ENCODE peak calls at places on chromosomes 6 and 20, in four cellular contexts. K is PC-3, I is Panc1, Z is GM12865. J is an unnamed sample.

GRCh38 chr6:121826156-121826810 is 390.8 kb downstream of the GJA1 start:
- DNase-seq in I (peak), Z (no peak), K (peak), J (peak)

GRCh38 chr6:108343894-108344293 is 49.0 kb downstream of the AFG1L start:
- DNase-seq in K (no peak), Z (no peak), I (no peak), J (no peak)

GRCh38 chr6:113401231-113401630 is 455.9 kb upstream of the MARCKS start:
- DNase-seq in Z (no peak), I (no peak), K (no peak), J (no peak)

GRCh38 chr20:41204304-41205265 is 67.2 kb downstream of the PLCG1 start:
- DNase-seq in K (no peak), Z (no peak), I (no peak), J (no peak)

GRCh38 chr6:112640895-112641294 is 293.8 kb downstream of the RFPL4B start:
- DNase-seq in K (peak), Z (no peak), I (no peak), J (peak)

GRCh38 chr6:166998256-166999144 is 697 bp upstream of the CEP43 start:
- DNase-seq in I (no peak), K (no peak), Z (peak), J (no peak)

GRCh38 chr20:26277339-26277738 is 580.7 kb upstream of the ZNF337 start:
- DNase-seq in Z (no peak), K (no peak), I (no peak), J (no peak)

GRCh38 chr6:69792292-69792691 is 4.5 kb downstream of the LMBRD1 start:
- DNase-seq in I (no peak), Z (no peak), K (no peak), J (no peak)

GRCh38 chr6:72524011-72524645 is 97.7 kb upstream of the KCNQ5 start:
- DNase-seq in K (no peak), Z (peak), I (no peak), J (no peak)

GRCh38 chr20:41697861-41698559 is 79.8 kb upstream of the CHD6 start:
- DNase-seq in I (peak), K (peak), Z (peak), J (no peak)

GRCh38 chr6:63731946-63732735 is 96.5 kb downstream of the PHF3 start:
- DNase-seq in I (no peak), K (peak), Z (no peak), J (no peak)

GRCh38 chr6:56263586-56264295 is 16.4 kb upstream of the COL21A1 start:
- DNase-seq in K (no peak), I (no peak), Z (no peak), J (no peak)

GRCh38 chr6:35177586-35177985 is 36.2 kb upstream of the SCUBE3 start:
- DNase-seq in K (peak), Z (no peak), I (no peak), J (no peak)

GRCh38 chr6:48111143-48111506 is at the start of gene PTCHD4:
- DNase-seq in Z (peak), I (no peak), K (peak), J (no peak)

GRCh38 chr6:110410534-110410933 is 4.8 kb downstream of the DDO start:
- DNase-seq in I (no peak), K (no peak), Z (no peak), J (no peak)

GRCh38 chr20:40741507-40742106 is 52.6 kb upstream of the MAFB start:
- DNase-seq in Z (peak), K (peak), I (peak), J (peak)

GRCh38 chr6:33988121-33989015 is 157.5 kb downstream of the GRM4 start:
- DNase-seq in I (no peak), Z (no peak), K (no peak), J (no peak)

GRCh38 chr6:167996424-167997199 is 859 bp upstream of the KIF25 start:
- DNase-seq in K (no peak), Z (peak), I (no peak), J (no peak)

GRCh38 chr6:117550618-117551242 is 51.6 kb downstream of the GOPC start:
- DNase-seq in K (no peak), I (no peak), Z (no peak), J (no peak)

GRCh38 chr6:117549606-117550005 is 52.7 kb downstream of the GOPC start:
- DNase-seq in Z (peak), I (no peak), K (no peak), J (no peak)

GRCh38 chr6:117550078-117550600 is 52.2 kb downstream of the GOPC start:
- DNase-seq in I (no peak), K (peak), Z (no peak), J (no peak)

GRCh38 chr6:117547688-117548621 is 54.4 kb downstream of the GOPC start:
- DNase-seq in K (no peak), Z (peak), I (no peak), J (no peak)

GRCh38 chr6:117548797-117549301 is 53.5 kb downstream of the GOPC start:
- DNase-seq in I (no peak), K (peak), Z (peak), J (peak)
- H3K4me3 ChIP-seq in I (peak), K (peak), Z (no peak), J (peak)

DNA sequence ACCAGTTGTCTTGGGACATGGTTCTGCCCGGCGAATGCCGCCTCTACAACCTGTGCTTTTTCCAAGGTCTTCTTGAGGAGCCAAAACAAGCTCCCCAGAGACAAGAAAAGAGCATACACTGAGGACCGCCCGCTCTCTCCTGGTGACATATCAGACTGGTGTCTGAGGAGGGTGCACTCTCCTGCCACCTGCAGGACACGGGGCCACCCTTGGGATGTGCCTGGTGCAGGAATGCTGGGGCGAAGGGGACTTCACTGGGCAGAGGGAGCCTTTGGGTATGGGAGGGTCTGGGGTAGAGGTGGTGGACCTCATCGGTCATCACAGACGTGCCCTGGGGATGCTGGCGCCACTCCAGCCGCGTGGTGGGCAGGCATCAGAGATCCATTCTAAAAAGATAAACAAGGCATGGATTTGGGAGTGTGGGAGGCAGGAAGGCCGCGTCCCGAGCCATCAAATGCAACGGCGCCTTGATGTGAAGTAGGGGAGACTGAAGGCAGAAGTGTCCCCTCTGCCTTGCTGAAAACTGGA is 163.3 kb downstream of the CD83 start:
- DNase-seq in Z (no peak), K (no peak), I (no peak), J (no peak)
- TF ChIP-seq CTCF in Z (no peak), K (peak), I (peak), J (peak)

GRCh38 chr6:29705389-29706231 is 17.6 kb upstream of the HLA-F start:
- DNase-seq in Z (no peak), K (peak), I (no peak), J (no peak)

GRCh38 chr6:29709178-29709576 is 14.1 kb upstream of the HLA-F start:
- DNase-seq in Z (no peak), K (no peak), I (no peak), J (no peak)

GRCh38 chr6:29708432-29709177 is 14.6 kb upstream of the HLA-F start:
- DNase-seq in I (no peak), Z (peak), K (no peak), J (no peak)

DNA sequence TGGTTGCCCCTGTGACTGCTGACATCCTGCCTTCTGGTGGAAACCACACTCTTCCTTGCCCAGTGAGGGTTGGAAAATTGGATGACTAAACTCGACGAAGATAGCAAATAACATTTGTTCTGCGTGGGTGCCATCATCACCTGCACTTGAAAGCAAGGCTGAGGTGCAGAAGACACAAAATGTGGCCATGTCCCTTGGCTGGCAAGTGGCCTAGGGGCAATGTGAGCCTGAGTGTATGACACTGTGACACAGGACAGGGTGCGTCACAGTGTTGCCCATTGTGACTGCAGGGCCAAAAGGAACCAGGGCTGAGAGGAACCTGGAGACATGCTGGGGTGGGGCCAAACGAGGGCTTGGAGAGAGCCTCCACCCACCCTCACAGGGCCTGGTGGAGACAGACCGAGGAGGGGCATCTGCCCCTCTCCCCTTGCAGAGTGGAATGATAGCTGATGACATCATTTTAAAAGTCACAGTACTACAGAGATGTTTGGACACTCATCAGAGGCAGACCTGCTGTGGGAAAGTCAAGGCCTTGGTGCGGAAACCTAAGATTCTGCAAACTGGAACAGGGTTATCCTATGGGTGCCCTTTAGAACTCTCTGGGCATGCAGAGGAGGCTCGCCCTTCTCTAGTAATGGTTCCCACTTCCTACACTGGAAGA is 12.8 kb upstream of the HLA-F start:
- DNase-seq in Z (no peak), K (no peak), I (no peak), J (no peak)
- H3K4me3 ChIP-seq in Z (no peak), K (no peak), I (no peak), J (no peak)

GRCh38 chr20:61982951-61983315 is 82.7 kb downstream of the TAF4 start:
- DNase-seq in K (no peak), I (no peak), Z (no peak), J (no peak)

GRCh38 chr20:61979701-61980635 is 85.7 kb downstream of the TAF4 start:
- DNase-seq in K (no peak), I (no peak), Z (no peak), J (no peak)

GRCh38 chr20:61982240-61982950 is 83.3 kb downstream of the TAF4 start:
- DNase-seq in I (no peak), Z (no peak), K (no peak), J (no peak)

GRCh38 chr20:61979090-61979489 is 86.6 kb downstream of the TAF4 start:
- DNase-seq in K (no peak), Z (no peak), I (no peak), J (no peak)

GRCh38 chr20:61980647-61981583 is 84.8 kb downstream of the TAF4 start:
- DNase-seq in I (peak), Z (peak), K (peak), J (no peak)
- TF ChIP-seq CTCF in I (peak), Z (peak), K (peak), J (peak)

DNA sequence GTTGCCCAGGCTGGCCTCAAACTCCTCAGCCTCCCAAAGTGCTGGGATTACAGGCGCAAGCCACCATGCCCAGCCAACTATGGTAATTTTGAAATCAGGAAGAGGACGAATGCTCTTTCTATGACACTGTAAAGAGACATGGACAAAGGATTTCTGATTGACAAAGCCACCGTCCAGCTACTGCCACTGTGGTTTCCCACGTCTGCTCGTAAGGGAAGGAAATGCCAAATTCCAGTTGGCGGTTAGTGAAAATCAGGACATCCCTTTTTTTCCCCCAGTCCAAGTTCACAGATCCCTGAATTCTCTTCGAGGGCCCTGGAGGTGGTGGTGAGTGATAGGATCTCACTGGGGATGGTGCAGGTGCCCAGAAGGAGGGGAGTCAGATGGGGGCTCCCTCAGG is 31.2 kb downstream of the SNAI1 start:
- DNase-seq in K (no peak), I (no peak), Z (no peak), J (no peak)
- H3K4me3 ChIP-seq in K (no peak), I (no peak), Z (no peak), J (no peak)

DNA sequence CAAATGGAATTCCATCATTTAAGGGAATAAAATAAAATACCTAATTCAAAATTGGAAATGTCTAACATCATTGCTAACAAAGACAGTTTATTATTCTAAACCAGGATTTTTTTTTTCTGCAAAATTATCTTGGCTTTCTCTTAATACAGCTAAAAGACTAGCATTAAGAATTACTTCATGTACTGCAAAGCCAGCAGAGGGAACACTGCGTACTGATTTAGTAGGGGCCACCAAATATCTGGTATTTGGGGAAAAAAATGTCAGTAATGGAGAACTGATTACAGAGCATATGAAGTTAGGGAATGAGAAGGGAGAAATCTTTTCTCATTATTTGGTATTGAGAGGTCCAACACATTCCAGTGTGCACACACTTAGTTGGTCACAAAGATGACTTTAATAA is 3.2 kb upstream of the SOX4 start:
- DNase-seq in I (no peak), Z (no peak), K (no peak), J (no peak)
- TF ChIP-seq CTCF in I (peak), Z (no peak), K (peak), J (no peak)

DNA sequence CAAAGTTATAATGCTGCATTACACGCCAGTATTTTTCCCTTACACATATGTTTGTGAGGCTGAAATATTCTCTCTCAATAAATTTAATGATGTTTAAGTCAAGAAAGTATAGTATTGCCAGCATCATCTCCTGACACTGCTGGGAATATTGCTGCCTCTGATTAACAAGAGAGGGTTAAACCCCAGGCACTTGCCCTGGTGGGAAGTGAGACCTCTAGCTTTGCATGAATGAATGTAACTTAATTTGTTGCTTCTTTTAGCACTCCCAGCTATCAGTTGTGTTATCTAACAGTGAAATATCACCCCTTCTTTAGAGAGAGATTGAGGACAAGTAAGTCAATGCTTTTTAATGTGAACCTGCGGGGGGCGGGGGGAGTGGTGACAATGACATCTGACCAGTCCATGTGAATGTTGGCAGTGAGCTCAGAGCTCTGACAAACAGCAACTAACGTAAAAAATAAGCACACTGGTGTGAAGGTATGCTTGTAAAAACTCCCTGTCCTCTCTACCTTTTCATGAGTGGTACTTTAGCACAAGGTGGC is 9.8 kb downstream of the FOXA2 start:
- DNase-seq in I (no peak), Z (no peak), K (peak), J (no peak)
- H3K4me3 ChIP-seq in I (peak), Z (no peak), K (no peak), J (no peak)

GRCh38 chr20:54090230-54091119 is 20.1 kb upstream of the BCAS1 start:
- DNase-seq in Z (peak), I (no peak), K (no peak), J (no peak)
- TF ChIP-seq CTCF in Z (no peak), I (no peak), K (no peak), J (no peak)

DNA sequence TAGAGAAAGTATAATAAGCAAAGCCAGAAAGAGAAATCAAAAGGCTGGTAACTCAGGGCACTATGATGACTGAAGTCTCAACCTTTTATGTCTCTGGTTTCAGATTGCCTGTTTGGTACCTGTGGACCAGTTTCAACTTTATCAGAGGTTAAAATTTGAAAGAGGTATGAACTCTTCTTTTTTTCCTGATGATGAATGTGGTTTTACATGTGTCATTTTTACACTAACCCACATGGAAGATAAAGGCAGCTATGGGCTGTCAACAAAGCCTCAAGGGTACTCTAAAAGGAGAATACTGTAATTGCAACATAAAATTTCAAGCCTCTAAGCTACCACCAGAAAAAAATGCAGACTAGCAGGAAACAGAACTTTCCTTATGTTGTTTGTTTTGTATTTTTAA is 52.4 kb downstream of the RNF144B start:
- DNase-seq in I (no peak), K (no peak), Z (no peak), J (no peak)
- H3K4me3 ChIP-seq in I (no peak), K (no peak), Z (no peak), J (no peak)

J was measured in epithelial cell of proximal tubule.